ENCODE peak calls at places on chromosomes 7 and 10, in seven cellular contexts. E, C, G, N, K, B and T are unnamed samples.

GRCh38 chr10:17123062-17123661 is 6.4 kb downstream of the CUBN start:
- DNase-seq in E (no peak), B (no peak), K (no peak), C (no peak), G (no peak), N (no peak), T (no peak)

GRCh38 chr10:101736666-101737065 is 39.2 kb downstream of the FGF8 start:
- DNase-seq in E (no peak), N (no peak), G (no peak), B (no peak), K (no peak), C (no peak), T (no peak)

GRCh38 chr7:2162959-2163358 is 69.8 kb downstream of the MAD1L1 start:
- DNase-seq in B (no peak), E (no peak), N (no peak), C (no peak), G (no peak), K (no peak), T (no peak)

GRCh38 chr10:126197036-126197543 is 191.2 kb downstream of the ADAM12 start:
- DNase-seq in B (no peak), K (no peak), N (no peak), G (no peak), C (no peak), E (no peak), T (no peak)

GRCh38 chr10:13404791-13405190 is 56.7 kb upstream of the SEPHS1 start:
- DNase-seq in E (no peak), G (no peak), N (no peak), C (no peak), K (no peak), B (no peak), T (no peak)

GRCh38 chr7:30473393-30473775 is 5.2 kb downstream of the NOD1 start:
- DNase-seq in E (no peak), B (no peak), N (no peak), C (no peak), K (no peak), G (no peak), T (no peak)

GRCh38 chr10:31096161-31096560 is 64.5 kb upstream of the ZNF438 start:
- DNase-seq in K (no peak), C (no peak), G (no peak), B (no peak), N (no peak), E (no peak), T (no peak)

GRCh38 chr7:99459087-99459486 is 6.9 kb downstream of the ATP5MF start:
- DNase-seq in E (no peak), N (no peak), K (peak; percentile 35), C (no peak), B (no peak), G (no peak), T (no peak)

GRCh38 chr10:89173075-89173474 is 34.0 kb downstream of the CH25H start:
- DNase-seq in K (no peak), E (no peak), N (no peak), B (no peak), C (no peak), G (no peak), T (no peak)

GRCh38 chr10:88989824-88990527 is 622 bp upstream of the FAS start:
- DNase-seq in E (no peak), B (peak; percentile 50), N (no peak), G (no peak), C (no peak), K (no peak), T (no peak)

GRCh38 chr10:113350311-113350710 is 202.5 kb upstream of the HABP2 start:
- DNase-seq in E (no peak), B (no peak), N (no peak), K (no peak), C (no peak), G (no peak), T (no peak)

GRCh38 chr7:2593036-2593727 is 34.4 kb downstream of the IQCE start:
- DNase-seq in B (no peak), K (no peak), G (no peak), N (no peak), E (no peak), C (no peak), T (no peak)

GRCh38 chr10:108601856-108602255 is 1321.5 kb downstream of the XPNPEP1 start:
- DNase-seq in K (no peak), C (no peak), G (no peak), B (no peak), E (no peak), N (no peak), T (no peak)

GRCh38 chr7:142024547-142024946 is 28.9 kb downstream of the MGAM start:
- DNase-seq in C (no peak), B (peak; percentile 66), K (no peak), E (no peak), G (no peak), N (no peak), T (no peak)